ENCODE peak calls at places on chromosomes 3 and 15, in ten cellular contexts. Z is ovary, T is lower leg skin, Y is transverse colon, D is spleen, G is Peyer's patch, P is IMR-90, J is erythroblast, M is HCT116, B is heart left ventricle. S is an unnamed sample.
A peak's percentile ranks its signal among the peaks of the same experiment; 100 is the strongest.

GRCh38 chr15:96560246-96560895 is 229.9 kb downstream of the NR2F2 start:
- DNase-seq in J (no peak), P (no peak), G (no peak), B (no peak), D (no peak), T (no peak), M (no peak), Y (no peak), Z (no peak), S (no peak)

GRCh38 chr3:188627652-188628051 is 473.7 kb downstream of the LPP start:
- DNase-seq in J (no peak), T (no peak), G (no peak), D (no peak), Y (no peak), B (no peak), Z (no peak), M (peak; percentile 35), P (peak; percentile 94), S (no peak)

GRCh38 chr15:36585774-36586173 is 6.3 kb downstream of the CDIN1 start:
- DNase-seq in M (peak; percentile 39), P (no peak), Y (no peak), T (no peak), B (no peak), D (no peak), G (no peak), Z (no peak), J (no peak), S (no peak)

GRCh38 chr3:140441006-140441405 is 236.9 kb upstream of the TRIM42 start:
- DNase-seq in Y (no peak), G (no peak), Z (no peak), D (no peak), B (no peak), P (peak; percentile 15), J (no peak), T (no peak), M (no peak), S (no peak)

GRCh38 chr3:98013428-98014349 is 21.4 kb downstream of the GABRR3 start:
- DNase-seq in P (peak; percentile 33), T (peak; percentile 36), G (no peak), D (no peak), Z (no peak), J (no peak), Y (no peak), B (no peak), M (no peak), S (no peak)

GRCh38 chr15:101207867-101208288 is 44.0 kb downstream of the CHSY1 start:
- DNase-seq in J (no peak), Y (peak; percentile 33), Z (no peak), D (peak; percentile 81), P (peak; percentile 86), B (no peak), M (no peak), G (peak; percentile 61), T (peak; percentile 76), S (no peak)

GRCh38 chr3:52221141-52221562 is 4.3 kb downstream of the TLR9 start:
- DNase-seq in D (peak; percentile 79), J (no peak), P (no peak), Y (no peak), B (no peak), M (no peak), T (no peak), G (no peak), Z (peak; percentile 33), S (no peak)

GRCh38 chr3:57793737-57794187 is 37.7 kb downstream of the SLMAP start:
- DNase-seq in J (peak; percentile 31), M (no peak), P (peak; percentile 26), G (no peak), B (no peak), D (no peak), Y (no peak), T (no peak), Z (no peak), S (no peak)

GRCh38 chr3:128435058-128435457 is 31.6 kb downstream of the DNAJB8 start:
- DNase-seq in B (no peak), D (no peak), Y (no peak), P (no peak), M (no peak), G (no peak), T (no peak), Z (no peak), J (peak; percentile 22), S (no peak)

GRCh38 chr3:40313975-40314860 is 4.7 kb downstream of the EIF1B start:
- DNase-seq in J (peak; percentile 71), Y (peak; percentile 12), D (no peak), B (no peak), G (peak; percentile 66), M (no peak), T (peak; percentile 33), P (no peak), Z (no peak), S (no peak)

GRCh38 chr3:24810881-24811280 is 316.2 kb upstream of the THRB start:
- DNase-seq in Z (no peak), P (no peak), M (no peak), Y (no peak), J (no peak), T (no peak), B (no peak), D (no peak), G (no peak), S (no peak)

GRCh38 chr15:69825941-69826817 is 271.5 kb downstream of the TLE3 start:
- DNase-seq in Z (no peak), T (no peak), M (no peak), D (no peak), B (no peak), G (no peak), Y (no peak), J (no peak), P (no peak), S (no peak)

GRCh38 chr15:80059786-80060489 is 462 bp downstream of the ZFAND6 start:
- DNase-seq in Z (no peak), J (peak; percentile 93), D (no peak), M (peak; percentile 32), B (peak; percentile 89), T (peak; percentile 21), Y (peak; percentile 48), G (no peak), P (peak; percentile 16), S (peak; percentile 42)
- TF ChIP-seq POLR2A in Z (no peak), J (no peak), D (no peak), M (no peak), B (no peak), T (peak; percentile 4), Y (no peak), G (no peak), P (peak; percentile 18), S (no peak)

GRCh38 chr3:172980849-172981248 is 160.2 kb downstream of the SPATA16 start:
- DNase-seq in Y (no peak), D (no peak), P (no peak), Z (no peak), M (no peak), B (no peak), T (no peak), J (no peak), G (no peak), S (no peak)
- TF ChIP-seq POLR2A in Y (no peak), D (no peak), P (no peak), Z (no peak), M (no peak), B (no peak), T (no peak), J (no peak), G (no peak), S (no peak)

DNA sequence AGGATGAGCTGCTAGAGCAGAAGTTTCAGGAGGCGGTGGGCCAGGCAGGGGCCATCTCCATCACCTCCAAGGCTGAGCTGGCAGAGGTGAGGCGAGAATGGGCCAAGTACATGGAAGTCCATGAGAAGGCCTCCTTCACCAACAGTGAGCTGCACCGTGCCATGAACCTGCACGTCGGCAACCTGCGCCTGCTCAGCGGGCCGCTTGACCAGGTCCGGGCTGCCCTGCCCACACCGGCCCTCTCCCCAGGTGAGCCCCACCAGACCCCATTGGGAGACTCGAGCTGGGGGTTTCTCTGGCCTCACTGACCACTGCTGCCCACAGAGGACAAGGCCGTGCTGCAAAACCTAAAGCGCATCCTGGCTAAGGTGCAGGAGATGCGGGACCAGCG is 28.0 kb downstream of the PTPN23 start:
- DNase-seq in P (no peak), Y (no peak), B (no peak), G (no peak), D (no peak), M (no peak), Z (no peak), T (no peak), J (no peak), S (no peak)
- TF ChIP-seq POLR2A in P (no peak), Y (no peak), B (no peak), G (no peak), D (no peak), M (no peak), Z (no peak), T (no peak), J (no peak), S (no peak)

GRCh38 chr15:64023215-64023614 is 23.1 kb downstream of the DAPK2 start:
- DNase-seq in J (no peak), P (no peak), G (peak; percentile 82), D (no peak), T (no peak), Y (peak; percentile 84), M (no peak), Z (no peak), B (no peak), S (no peak)

GRCh38 chr15:64022571-64022970 is 23.7 kb downstream of the DAPK2 start:
- DNase-seq in J (no peak), D (no peak), T (no peak), Y (no peak), P (no peak), B (no peak), G (no peak), M (no peak), Z (no peak), S (no peak)

GRCh38 chr15:64029111-64029510 is 17.2 kb downstream of the DAPK2 start:
- DNase-seq in M (no peak), D (no peak), G (no peak), B (no peak), J (no peak), Y (no peak), T (no peak), Z (no peak), P (no peak), S (no peak)

GRCh38 chr15:64019764-64020163 is 26.5 kb downstream of the DAPK2 start:
- DNase-seq in D (no peak), T (no peak), Y (peak; percentile 68), P (no peak), J (no peak), M (no peak), Z (no peak), G (peak; percentile 75), B (no peak), S (no peak)

DNA sequence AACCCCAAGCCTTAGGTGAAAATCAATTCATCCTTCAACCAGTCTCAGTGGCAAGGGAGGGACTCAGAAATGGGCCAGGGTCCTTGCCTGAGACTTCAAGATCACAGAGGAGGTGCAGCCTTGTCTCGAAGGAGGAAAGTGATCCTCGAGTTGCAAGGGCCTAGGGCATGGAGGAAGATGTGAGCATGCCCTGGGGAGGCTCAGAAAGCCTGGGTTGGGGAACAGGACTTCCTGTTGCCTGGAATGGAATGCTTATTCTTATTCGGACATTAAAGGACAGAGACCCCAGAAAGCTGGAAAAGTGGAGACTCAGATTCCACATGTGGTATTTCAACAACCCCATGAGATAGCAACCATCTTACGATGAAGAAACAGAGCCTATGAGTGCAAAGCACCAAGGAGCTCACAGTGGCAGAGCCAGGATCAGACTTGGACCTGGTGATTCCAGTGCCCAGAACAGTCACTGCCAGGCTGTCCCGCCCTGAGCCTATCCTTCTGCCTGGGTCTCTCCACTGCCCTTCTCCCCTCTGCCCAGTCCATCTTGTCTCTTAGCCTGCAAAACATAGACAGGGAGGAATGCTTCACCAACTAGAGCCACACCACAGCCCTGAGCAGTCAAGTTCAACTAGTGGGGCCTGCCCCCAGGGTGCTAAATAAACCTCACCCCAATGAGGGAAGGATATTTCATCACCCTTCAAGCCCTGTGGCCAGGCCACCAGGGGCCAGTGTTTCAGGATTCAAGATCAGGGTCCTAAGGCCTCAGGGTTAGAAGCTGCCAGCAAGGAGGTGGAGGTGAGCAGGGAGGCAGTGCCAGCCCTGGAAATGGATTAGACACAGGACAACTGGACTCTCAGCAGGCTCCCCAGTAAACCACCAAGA is 21.9 kb downstream of the DAPK2 start:
- DNase-seq in P (no peak), J (peak; percentile 45), G (peak; percentile 40), Z (no peak), T (no peak), M (no peak), Y (peak; percentile 17), B (no peak), D (no peak), S (no peak)
- TF ChIP-seq POLR2A in P (no peak), J (no peak), G (no peak), Z (no peak), T (no peak), M (no peak), Y (no peak), B (no peak), D (no peak), S (no peak)

S was measured in H54.